ENCODE peak calls at places on chromosomes 3 and 15, in ten cellular contexts. Y is amniotic stem cell; N is H4; M is psoas muscle; X is A549; H is stimulated activated CD4-positive, alpha-beta T cell treated with anti-CD3 and anti-CD28 coated beads, Interleukin-2, amount 100 ng/mL, for 48 hours; U is upper lobe of right lung; L is iPS-NIHi11; R is fibroblast of the conjunctiva; E is thoracic aorta. G is an unnamed sample.

GRCh38 chr15:74222705-74223104 is 13.4 kb upstream of the CCDC33 start:
- DNase-seq in Y (no peak), N (no peak), M (no peak), X (no peak), H (no peak), U (no peak), L (no peak), R (no peak), E (no peak), G (no peak)

GRCh38 chr3:46913644-46914043 is 36.1 kb downstream of the PTH1R start:
- DNase-seq in Y (no peak), N (peak; percentile 41), M (peak; percentile 52), X (no peak), H (no peak), U (peak; percentile 54), L (no peak), R (no peak), E (no peak), G (no peak)

GRCh38 chr15:71080705-71081104 is 34.6 kb upstream of the THSD4 start:
- DNase-seq in Y (no peak), N (peak; percentile 29), M (no peak), X (no peak), H (no peak), U (no peak), L (no peak), R (peak; percentile 47), E (no peak), G (no peak)

GRCh38 chr15:64597469-64597806 is 137.1 kb downstream of the ZNF609 start:
- DNase-seq in Y (no peak), N (no peak), M (no peak), X (no peak), H (no peak), U (no peak), L (no peak), R (no peak), E (no peak), G (no peak)

GRCh38 chr15:40536501-40536900 is 28.3 kb downstream of the CCDC32 start:
- DNase-seq in Y (no peak), N (no peak), M (no peak), X (no peak), H (no peak), U (no peak), L (no peak), R (peak; percentile 48), E (no peak), G (no peak)

GRCh38 chr3:69842789-69843188 is 103.5 kb downstream of the MITF start:
- DNase-seq in Y (no peak), N (no peak), M (peak; percentile 51), X (no peak), H (no peak), U (no peak), L (no peak), R (no peak), E (no peak), G (no peak)

GRCh38 chr3:101673953-101674352 is 3.0 kb downstream of the ZBTB11 start:
- DNase-seq in Y (no peak), N (no peak), M (no peak), X (no peak), H (no peak), U (no peak), L (no peak), R (no peak), E (no peak), G (no peak)

GRCh38 chr15:68385240-68385561 is 46.8 kb downstream of the ITGA11 start:
- DNase-seq in Y (no peak), N (no peak), M (no peak), X (no peak), H (no peak), U (peak; percentile 29), L (no peak), R (no peak), E (no peak), G (no peak)

GRCh38 chr15:89893027-89893426 is 767 bp downstream of the AP3S2 start:
- DNase-seq in Y (no peak), N (no peak), M (no peak), X (no peak), H (no peak), U (no peak), L (no peak), R (no peak), E (no peak), G (no peak)

GRCh38 chr3:140091143-140091542 is 156.2 kb downstream of the CLSTN2 start:
- DNase-seq in Y (no peak), N (peak; percentile 99), M (no peak), X (no peak), H (no peak), U (no peak), L (no peak), R (no peak), E (no peak), G (no peak)

GRCh38 chr3:168782193-168782592 is 686.5 kb upstream of the GOLIM4 start:
- DNase-seq in Y (no peak), N (no peak), M (no peak), X (no peak), H (no peak), U (no peak), L (no peak), R (no peak), E (no peak), G (no peak)

GRCh38 chr15:74259324-74259712 is 23.2 kb downstream of the CCDC33 start:
- DNase-seq in Y (no peak), N (no peak), M (no peak), X (no peak), H (no peak), U (no peak), L (no peak), R (no peak), E (no peak), G (no peak)

GRCh38 chr3:16512435-16513140 is 911 bp downstream of the RFTN1 start:
- DNase-seq in Y (no peak), N (no peak), M (peak; percentile 75), X (no peak), H (no peak), U (peak; percentile 80), L (peak; percentile 31), R (peak; percentile 17), E (no peak), G (no peak)

GRCh38 chr3:106825962-106826605 is 551.2 kb upstream of the CCDC54 start:
- DNase-seq in Y (peak; percentile 26), N (no peak), M (no peak), X (no peak), H (no peak), U (no peak), L (no peak), R (no peak), E (no peak), G (peak; percentile 31)

GRCh38 chr15:59371458-59372351 is 966 bp downstream of the MYO1E start:
- DNase-seq in Y (no peak), N (no peak), M (peak; percentile 72), X (peak; percentile 46), H (no peak), U (peak; percentile 76), L (peak; percentile 88), R (no peak), E (no peak), G (no peak)

GRCh38 chr3:18499256-18499655 is 74.1 kb upstream of the SATB1 start:
- DNase-seq in Y (no peak), N (no peak), M (no peak), X (no peak), H (no peak), U (no peak), L (no peak), R (no peak), E (no peak), G (no peak)

GRCh38 chr15:31438601-31439265 is 112.1 kb downstream of the KLF13 start:
- DNase-seq in Y (no peak), N (no peak), M (no peak), X (no peak), H (no peak), U (peak; percentile 83), L (no peak), R (no peak), E (no peak), G (no peak)

GRCh38 chr3:19474169-19474568 is 325.9 kb downstream of the KCNH8 start:
- DNase-seq in Y (no peak), N (no peak), M (no peak), X (no peak), H (no peak), U (no peak), L (no peak), R (no peak), E (no peak), G (no peak)

GRCh38 chr3:128620268-128620691 is 30.3 kb downstream of the RPN1 start:
- DNase-seq in Y (no peak), N (peak; percentile 5), M (no peak), X (no peak), H (no peak), U (no peak), L (no peak), R (no peak), E (no peak), G (no peak)

GRCh38 chr3:24264748-24265158 is 229.9 kb downstream of the THRB start:
- DNase-seq in Y (peak; percentile 9), N (peak; percentile 38), M (no peak), X (peak; percentile 49), H (no peak), U (no peak), L (peak; percentile 60), R (peak; percentile 43), E (no peak), G (no peak)

GRCh38 chr3:124282751-124283643 is 291.1 kb upstream of the ROPN1 start:
- DNase-seq in Y (peak; percentile 52), N (no peak), M (no peak), X (no peak), H (no peak), U (no peak), L (no peak), R (no peak), E (peak; percentile 63), G (no peak)

GRCh38 chr3:28949580-28949979 is 331.3 kb upstream of the RBMS3 start:
- DNase-seq in Y (no peak), N (no peak), M (no peak), X (no peak), H (no peak), U (no peak), L (no peak), R (no peak), E (no peak), G (no peak)

GRCh38 chr3:70916375-70917055 is 604.1 kb upstream of the MDFIC2 start:
- DNase-seq in Y (no peak), N (no peak), M (no peak), X (no peak), H (no peak), U (no peak), L (no peak), R (no peak), E (no peak), G (no peak)

GRCh38 chr3:88189361-88189810 is 39.6 kb downstream of the C3orf38 start:
- DNase-seq in Y (no peak), N (no peak), M (no peak), X (no peak), H (no peak), U (no peak), L (no peak), R (no peak), E (no peak), G (no peak)

GRCh38 chr3:87329065-87329464 is 52.7 kb upstream of the POU1F1 start:
- DNase-seq in Y (no peak), N (no peak), M (no peak), X (no peak), H (no peak), U (no peak), L (no peak), R (no peak), E (no peak), G (no peak)

GRCh38 chr3:138331143-138331894 is 1.7 kb upstream of the NME9 start:
- DNase-seq in Y (no peak), N (no peak), M (peak; percentile 71), X (no peak), H (no peak), U (no peak), L (no peak), R (no peak), E (no peak), G (no peak)

GRCh38 chr3:10194328-10195071 is 29.8 kb downstream of the IRAK2 start:
- DNase-seq in Y (no peak), N (no peak), M (peak; percentile 68), X (no peak), H (peak; percentile 32), U (no peak), L (no peak), R (no peak), E (peak; percentile 62), G (no peak)

GRCh38 chr3:150786791-150787190 is 23.8 kb upstream of the SIAH2 start:
- DNase-seq in Y (no peak), N (no peak), M (no peak), X (no peak), H (no peak), U (no peak), L (no peak), R (no peak), E (no peak), G (no peak)

G was measured in HS-27A.